ENCODE peak calls at places on chromosomes 12 and 14, in nine cellular contexts. H is WERI-Rb-1, X is RWPE2, D is progenitor cell of endocrine pancreas, N is H1, O is cardiac muscle cell, R is HFFc6, L is BE2C, B is keratinocyte. A is an unnamed sample.

GRCh38 chr12:57192920-57193319 is 23.7 kb upstream of the NXPH4 start:
- DNase-seq in H (no peak), X (no peak), D (no peak), N (no peak), O (no peak), R (no peak), L (no peak), B (no peak), A (no peak)

GRCh38 chr14:99862111-99862510 is 68.9 kb downstream of the EML1 start:
- DNase-seq in H (no peak), X (no peak), D (no peak), N (no peak), O (no peak), R (peak; percentile 21), L (no peak), B (no peak), A (no peak)

GRCh38 chr12:54447917-54448316 is 25.5 kb downstream of the GTSF1 start:
- DNase-seq in H (no peak), X (no peak), D (no peak), N (no peak), O (no peak), R (no peak), L (no peak), B (no peak), A (no peak)

GRCh38 chr12:69196302-69197288 is 42.8 kb upstream of the CPSF6 start:
- DNase-seq in H (peak; percentile 9), X (no peak), D (no peak), N (no peak), O (no peak), R (peak; percentile 3), L (no peak), B (no peak), A (no peak)

GRCh38 chr12:4027412-4027811 is 154.2 kb upstream of the PARP11 start:
- DNase-seq in H (no peak), X (no peak), D (no peak), N (no peak), O (no peak), R (no peak), L (no peak), B (no peak), A (no peak)

GRCh38 chr14:76908834-76909233 is 82.6 kb downstream of the LRRC74A start:
- DNase-seq in H (no peak), X (no peak), D (no peak), N (no peak), O (no peak), R (no peak), L (no peak), B (no peak), A (no peak)

GRCh38 chr12:873954-874353 is 75.5 kb downstream of the RAD52 start:
- DNase-seq in H (no peak), X (no peak), D (no peak), N (no peak), O (no peak), R (no peak), L (no peak), B (no peak), A (no peak)

GRCh38 chr12:43444940-43445564 is 107.0 kb downstream of the ADAMTS20 start:
- DNase-seq in H (peak; percentile 67), X (no peak), D (peak; percentile 41), N (no peak), O (peak; percentile 78), R (peak; percentile 23), L (peak; percentile 68), B (peak; percentile 17), A (peak; percentile 68)

GRCh38 chr12:121590476-121591143 is 9.8 kb upstream of the KDM2B start:
- DNase-seq in H (no peak), X (no peak), D (no peak), N (no peak), O (peak; percentile 26), R (peak; percentile 62), L (no peak), B (no peak), A (no peak)

GRCh38 chr14:94689218-94689984 is 77.2 kb downstream of the SERPINA3 start:
- DNase-seq in H (peak; percentile 74), X (peak; percentile 51), D (peak; percentile 77), N (no peak), O (peak; percentile 71), R (no peak), L (peak; percentile 80), B (no peak), A (peak; percentile 89)

GRCh38 chr12:106254724-106255123 is 6.9 kb upstream of the CKAP4 start:
- DNase-seq in H (no peak), X (no peak), D (no peak), N (no peak), O (no peak), R (no peak), L (no peak), B (no peak), A (no peak)

GRCh38 chr14:81474156-81474492 is 59.5 kb downstream of the SEL1L start:
- DNase-seq in H (no peak), X (no peak), D (no peak), N (no peak), O (no peak), R (no peak), L (no peak), B (no peak), A (no peak)

GRCh38 chr14:61839452-61839851 is 77.2 kb downstream of the SNAPC1 start:
- DNase-seq in H (no peak), X (no peak), D (no peak), N (no peak), O (peak; percentile 84), R (peak; percentile 3), L (no peak), B (no peak), A (no peak)

GRCh38 chr14:100677925-100678765 is 48.5 kb upstream of the DLK1 start:
- DNase-seq in H (no peak), X (no peak), D (no peak), N (no peak), O (peak; percentile 91), R (peak; percentile 80), L (peak; percentile 98), B (no peak), A (no peak)

DNA sequence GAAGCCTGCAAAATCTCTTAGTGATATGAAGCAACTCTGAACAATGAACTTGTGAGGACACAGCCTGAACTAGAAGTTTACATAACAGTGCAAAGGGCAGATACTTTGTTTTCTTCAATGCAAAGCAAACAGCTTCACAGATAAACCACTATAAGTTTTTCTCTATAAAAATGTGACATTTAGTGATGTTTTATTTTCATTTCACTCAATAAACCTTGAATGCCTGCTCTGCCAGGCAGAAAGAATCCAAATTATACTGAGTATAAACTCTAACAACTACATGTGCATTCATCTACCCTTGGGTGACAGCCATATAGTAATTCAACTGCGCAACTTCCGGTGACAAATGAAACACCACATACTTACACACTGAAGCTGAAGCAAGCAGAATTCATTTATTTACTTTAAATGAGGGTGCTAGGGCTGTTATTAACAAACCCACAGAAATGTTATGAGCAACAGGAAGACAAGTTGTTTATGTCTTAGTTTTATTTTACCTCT is 10.3 kb downstream of the DCP1B start:
- DNase-seq in H (no peak), X (no peak), D (no peak), N (no peak), O (peak; percentile 64), R (peak; percentile 43), L (no peak), B (no peak), A (no peak)
- TF ChIP-seq CTCF in H (no peak), X (no peak), D (no peak), N (no peak), O (no peak), R (no peak), L (no peak), B (no peak), A (no peak)

GRCh38 chr12:55760663-55761062 is 17.7 kb downstream of the GDF11 start:
- DNase-seq in H (no peak), X (no peak), D (no peak), N (no peak), O (no peak), R (no peak), L (no peak), B (no peak), A (no peak)

GRCh38 chr12:55757701-55758100 is 14.8 kb downstream of the GDF11 start:
- DNase-seq in H (peak; percentile 15), X (no peak), D (no peak), N (no peak), O (no peak), R (no peak), L (no peak), B (no peak), A (no peak)

DNA sequence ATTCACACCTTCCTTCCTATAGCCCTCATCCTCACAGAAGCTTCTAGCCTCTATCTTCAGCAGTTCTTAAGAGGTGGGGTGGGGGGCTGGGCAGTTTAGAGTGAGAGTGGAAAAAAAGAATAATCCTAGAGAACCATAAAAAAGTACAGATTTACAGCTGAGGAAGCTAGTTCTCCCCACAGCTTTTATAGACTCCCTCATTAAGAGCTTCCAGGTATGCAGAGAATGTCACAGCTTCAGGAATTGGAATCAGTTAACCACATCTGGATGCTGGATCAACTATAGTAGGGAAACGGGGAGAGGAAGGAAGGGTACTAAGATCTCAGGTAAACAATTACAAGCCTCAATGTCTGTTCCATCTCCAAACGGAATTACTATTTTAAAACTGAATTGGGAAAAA is 12.3 kb downstream of the GDF11 start:
- DNase-seq in H (no peak), X (no peak), D (no peak), N (no peak), O (no peak), R (no peak), L (no peak), B (no peak), A (no peak)
- TF ChIP-seq CTCF in H (no peak), X (no peak), D (no peak), N (no peak), O (no peak), R (no peak), L (no peak), B (no peak), A (no peak)

GRCh38 chr12:5094986-5095385 is 51.3 kb downstream of the KCNA5 start:
- DNase-seq in H (no peak), X (no peak), D (no peak), N (no peak), O (no peak), R (no peak), L (no peak), B (no peak), A (no peak)

GRCh38 chr12:5099136-5099535 is 55.5 kb downstream of the KCNA5 start:
- DNase-seq in H (no peak), X (no peak), D (no peak), N (no peak), O (no peak), R (no peak), L (no peak), B (no peak), A (peak; percentile 34)

GRCh38 chr12:5097786-5098185 is 54.1 kb downstream of the KCNA5 start:
- DNase-seq in H (no peak), X (no peak), D (no peak), N (no peak), O (no peak), R (no peak), L (no peak), B (no peak), A (no peak)

GRCh38 chr12:5094550-5094949 is 50.9 kb downstream of the KCNA5 start:
- DNase-seq in H (no peak), X (no peak), D (no peak), N (no peak), O (no peak), R (no peak), L (no peak), B (no peak), A (no peak)

GRCh38 chr12:5096241-5096880 is 52.7 kb downstream of the KCNA5 start:
- DNase-seq in H (no peak), X (no peak), D (no peak), N (no peak), O (peak; percentile 18), R (peak; percentile 93), L (no peak), B (no peak), A (no peak)
- TF ChIP-seq CTCF in H (peak; percentile 17), X (no peak), D (no peak), N (peak; percentile 2), O (no peak), R (peak; percentile 63), L (no peak), B (peak; percentile 21), A (no peak)

GRCh38 chr14:50094056-50094455 is 22.3 kb downstream of the VCPKMT start:
- DNase-seq in H (no peak), X (no peak), D (no peak), N (no peak), O (no peak), R (no peak), L (no peak), B (no peak), A (no peak)
- TF ChIP-seq CTCF in H (no peak), X (no peak), D (no peak), N (no peak), O (no peak), R (no peak), L (no peak), B (no peak), A (no peak)

A was measured in glutamatergic neuron.